ENCODE peak calls at places on chromosomes 3 and 15, in seven cellular contexts. M, T, Z, W, P, O and F are unnamed samples.

GRCh38 chr3:191688756-191689433 is 227.9 kb downstream of the PYDC2 start:
- DNase-seq in P (no peak), O (no peak), W (no peak), M (no peak), T (no peak), Z (no peak), F (no peak)

GRCh38 chr15:61519296-61519695 is 290.2 kb upstream of the RORA start:
- DNase-seq in W (no peak), T (no peak), O (no peak), M (no peak), P (no peak), Z (no peak), F (no peak)

GRCh38 chr15:77571741-77572140 is 61.0 kb downstream of the LINGO1 start:
- DNase-seq in O (no peak), W (no peak), T (no peak), Z (no peak), P (no peak), M (no peak), F (no peak)

GRCh38 chr3:83023050-83023449 is 1261.6 kb upstream of the GBE1 start:
- DNase-seq in Z (no peak), W (no peak), M (no peak), P (no peak), O (no peak), T (no peak), F (no peak)

GRCh38 chr15:45183001-45183400 is 4.8 kb downstream of the SHF start:
- DNase-seq in T (peak), Z (no peak), W (no peak), O (no peak), M (no peak), P (no peak), F (no peak)

GRCh38 chr15:90571063-90571541 is 41.4 kb downstream of the CRTC3 start:
- DNase-seq in Z (no peak), W (no peak), T (no peak), P (no peak), O (no peak), M (no peak), F (no peak)

GRCh38 chr3:15345051-15345607 is 12.7 kb upstream of the SH3BP5 start:
- DNase-seq in W (no peak), Z (no peak), T (peak), P (no peak), O (no peak), M (no peak), F (peak)

GRCh38 chr3:143000525-143000924 is 845 bp upstream of the U2SURP start:
- DNase-seq in O (no peak), W (no peak), M (no peak), T (no peak), Z (no peak), P (peak), F (no peak)

GRCh38 chr15:41804361-41804760 is 23.5 kb upstream of the JMJD7 start:
- DNase-seq in Z (no peak), O (no peak), M (no peak), P (no peak), T (no peak), W (no peak), F (no peak)

GRCh38 chr3:110680365-110680909 is 391.2 kb upstream of the NECTIN3 start:
- DNase-seq in W (no peak), P (peak), T (no peak), Z (no peak), M (no peak), O (no peak), F (no peak)